ENCODE peak calls at places on chromosomes 3 and 15, in nine cellular contexts. U is breast epithelium, A is right lobe of liver, V is heart left ventricle, R is transverse colon, O is upper lobe of left lung, P is sigmoid colon, D is A549, S is body of pancreas. L is an unnamed sample.

GRCh38 chr3:56023546-56023945 is 444.7 kb downstream of the ERC2 start:
- DNase-seq in A (no peak), V (no peak), S (no peak), U (no peak), R (no peak), P (no peak), D (no peak), O (no peak), L (no peak)

GRCh38 chr3:161108840-161109239 is 3.7 kb upstream of the B3GALNT1 start:
- DNase-seq in V (no peak), S (no peak), O (no peak), U (no peak), D (peak; percentile 3), P (no peak), R (no peak), A (no peak), L (no peak)

GRCh38 chr3:59411694-59412093 is 361.9 kb upstream of the CFAP20DC start:
- DNase-seq in U (no peak), A (no peak), S (no peak), P (no peak), O (no peak), V (no peak), D (no peak), R (no peak), L (no peak)

GRCh38 chr15:51888593-51889195 is 59.2 kb downstream of the TMOD3 start:
- DNase-seq in D (peak; percentile 51), P (no peak), V (no peak), O (no peak), U (no peak), S (no peak), R (no peak), A (no peak), L (no peak)

GRCh38 chr3:115052906-115053305 is 94.2 kb downstream of the ZBTB20 start:
- DNase-seq in S (no peak), U (no peak), O (no peak), A (no peak), D (no peak), P (no peak), R (no peak), V (no peak), L (no peak)

GRCh38 chr15:34318277-34319079 is 19.1 kb downstream of the SLC12A6 start:
- DNase-seq in U (peak; percentile 63), D (peak; percentile 73), S (peak; percentile 73), P (peak; percentile 82), R (peak; percentile 80), V (peak; percentile 75), A (peak; percentile 71), O (no peak), L (peak; percentile 65)

GRCh38 chr3:54065140-54065539 is 57.2 kb upstream of the CACNA2D3 start:
- DNase-seq in O (no peak), P (no peak), A (no peak), D (no peak), V (no peak), S (no peak), U (no peak), R (no peak), L (no peak)

GRCh38 chr3:143119974-143120715 is 574 bp downstream of the CHST2 start:
- DNase-seq in P (no peak), R (peak; percentile 17), A (peak; percentile 58), U (no peak), D (peak; percentile 15), O (peak; percentile 89), S (no peak), V (peak; percentile 30), L (peak; percentile 22)

GRCh38 chr15:57048930-57049550 is 130.6 kb downstream of the TCF12 start:
- DNase-seq in P (no peak), U (no peak), A (no peak), O (no peak), S (no peak), R (no peak), V (no peak), D (no peak), L (no peak)

GRCh38 chr3:127964053-127964452 is 49.0 kb downstream of the KBTBD12 start:
- DNase-seq in V (no peak), O (no peak), D (peak; percentile 4), S (no peak), P (no peak), A (no peak), U (no peak), R (no peak), L (no peak)

GRCh38 chr3:29311805-29312204 is 30.9 kb downstream of the RBMS3 start:
- DNase-seq in S (no peak), D (no peak), O (no peak), U (no peak), A (no peak), V (no peak), P (no peak), R (no peak), L (no peak)

GRCh38 chr15:60397772-60398445 is at the start of gene ANXA2:
- DNase-seq in P (peak; percentile 95), U (peak; percentile 86), R (peak; percentile 92), V (peak; percentile 91), O (peak; percentile 97), S (peak; percentile 86), D (peak; percentile 95), A (peak; percentile 85), L (peak; percentile 88)

GRCh38 chr15:101286471-101287114 is 8.5 kb downstream of the SNRPA1 start:
- DNase-seq in D (no peak), R (no peak), A (no peak), P (no peak), O (no peak), S (no peak), U (no peak), V (no peak), L (no peak)

GRCh38 chr3:60266444-60266843 is 984.8 kb downstream of the FHIT start:
- DNase-seq in R (no peak), S (no peak), P (no peak), D (no peak), A (no peak), O (no peak), V (no peak), U (no peak), L (no peak)

GRCh38 chr15:64134322-64134829 is 17.2 kb upstream of the SNX22 start:
- DNase-seq in A (no peak), V (peak; percentile 77), S (peak; percentile 42), P (peak; percentile 82), D (no peak), R (no peak), U (no peak), O (peak; percentile 59), L (peak; percentile 73)

GRCh38 chr3:50658831-50659230 is 15.9 kb upstream of the DOCK3 start:
- DNase-seq in R (no peak), D (no peak), P (no peak), S (no peak), A (peak; percentile 37), O (no peak), U (no peak), V (no peak), L (no peak)

GRCh38 chr3:134611516-134611915 is 39.3 kb downstream of the KY start:
- DNase-seq in U (no peak), O (no peak), S (no peak), V (no peak), D (no peak), A (no peak), P (no peak), R (no peak), L (no peak)

GRCh38 chr15:26260517-26261133 is 397.5 kb upstream of the ATP10A start:
- DNase-seq in A (no peak), V (no peak), R (no peak), S (peak; percentile 10), D (peak; percentile 31), U (no peak), P (no peak), O (no peak), L (peak; percentile 35)

GRCh38 chr15:77851696-77852095 is 219.0 kb upstream of the LINGO1 start:
- DNase-seq in U (no peak), A (peak; percentile 40), R (no peak), D (no peak), P (peak; percentile 37), V (no peak), S (no peak), O (no peak), L (no peak)

GRCh38 chr3:71103430-71103881 is 480.1 kb downstream of the FOXP1 start:
- DNase-seq in A (peak; percentile 76), P (peak; percentile 73), D (no peak), V (peak; percentile 67), R (peak; percentile 47), O (no peak), U (no peak), S (peak; percentile 43), L (no peak)

GRCh38 chr3:126369490-126369889 is 12.3 kb upstream of the KLF15 start:
- DNase-seq in U (no peak), V (no peak), A (no peak), P (peak; percentile 22), S (no peak), D (no peak), O (no peak), R (no peak), L (no peak)

GRCh38 chr15:32704343-32705076 is 13.3 kb upstream of the GREM1 start:
- DNase-seq in R (no peak), P (no peak), V (no peak), O (no peak), S (no peak), A (no peak), D (no peak), U (no peak), L (no peak)

GRCh38 chr3:113183748-113184661 is 27.4 kb upstream of the BOC start:
- DNase-seq in A (no peak), O (no peak), S (no peak), P (no peak), R (no peak), U (no peak), V (no peak), D (peak; percentile 10), L (no peak)

GRCh38 chr15:68609618-68610017 is 30.8 kb downstream of the CORO2B start:
- DNase-seq in A (no peak), U (peak; percentile 35), D (no peak), O (peak; percentile 29), V (peak; percentile 89), R (peak; percentile 14), P (peak; percentile 91), S (peak; percentile 65), L (peak; percentile 41)
- TF ChIP-seq POLR2A in A (no peak), U (no peak), D (no peak), O (no peak), V (no peak), R (no peak), P (no peak), S (no peak), L (no peak)

GRCh38 chr3:102415553-102415952 is 19.3 kb upstream of the ZPLD1 start:
- DNase-seq in S (no peak), U (no peak), A (no peak), V (no peak), D (no peak), P (no peak), R (no peak), O (no peak), L (no peak)
- H3K4me1 ChIP-seq in S (no peaks in the 10 kb centered on the region), U (no peaks in the 10 kb centered on the region), A (no peaks in the 10 kb centered on the region), V (no peaks in the 10 kb centered on the region), D (no peaks in the 10 kb centered on the region), P (no peaks in the 10 kb centered on the region), R (peaks cover 10% of the 10 kb centered on the region), O (no peaks in the 10 kb centered on the region), L (no peaks in the 10 kb centered on the region)

GRCh38 chr3:123799544-123800351 is 84.4 kb downstream of the MYLK start:
- DNase-seq in D (peak; percentile 18), U (no peak), R (peak; percentile 67), O (peak; percentile 36), P (no peak), S (no peak), V (no peak), A (peak; percentile 81), L (no peak)
- H3K4me3 ChIP-seq in D (peak overlapping the region; percentile 29), U (peak overlapping the region; percentile 14), R (no peak overlapping the region), O (peak overlapping the region; percentile 25), P (no peak overlapping the region), S (no peak overlapping the region), V (no peak overlapping the region), A (peak overlapping the region; percentile 81), L (no peak overlapping the region)

GRCh38 chr3:157436583-157437300 is at the start of gene PTX3:
- DNase-seq in O (no peak), P (peak; percentile 75), V (peak; percentile 32), D (peak; percentile 8), U (peak; percentile 20), R (no peak), S (peak; percentile 56), A (no peak), L (no peak)
- TF ChIP-seq POLR2A in O (no peak), P (no peak), V (no peak), D (no peak), U (no peak), R (peak; percentile 14), S (peak; percentile 29), A (no peak), L (no peak)

L was measured in adrenal gland.